ENCODE peak calls at places on chromosome 11, in five cellular contexts. F, A, B, D and L are unnamed samples.

GRCh38 chr11:32033067-32033466 is 57.8 kb upstream of the RCN1 start:
- DNase-seq in F (no peak), D (no peak), B (no peak), A (no peak), L (no peak)

GRCh38 chr11:109308551-109308950 is 113.4 kb upstream of the C11orf87 start:
- DNase-seq in D (no peak), B (no peak), F (no peak), A (no peak), L (no peak)

GRCh38 chr11:11845066-11845465 is 3.3 kb downstream of the USP47 start:
- DNase-seq in D (no peak), F (no peak), A (no peak), B (no peak), L (no peak)

GRCh38 chr11:64762277-64762915 is 2.6 kb upstream of the PYGM start:
- DNase-seq in D (no peak), A (no peak), F (no peak), B (no peak), L (peak; percentile 24)

GRCh38 chr11:42465613-42466012 is 846.2 kb upstream of the API5 start:
- DNase-seq in A (no peak), F (no peak), D (no peak), B (no peak), L (no peak)

GRCh38 chr11:73413246-73413645 is 37.0 kb downstream of the RELT start:
- DNase-seq in F (no peak), D (no peak), A (no peak), B (no peak), L (no peak)

GRCh38 chr11:130489027-130489584 is 40.7 kb downstream of the ADAMTS15 start:
- DNase-seq in A (no peak), D (no peak), B (no peak), F (no peak), L (no peak)

GRCh38 chr11:126855536-126855935 is 145.0 kb downstream of the KIRREL3 start:
- DNase-seq in B (no peak), A (no peak), F (no peak), D (no peak), L (no peak)

GRCh38 chr11:88246680-88247079 is 71.4 kb upstream of the RAB38 start:
- DNase-seq in D (no peak), F (no peak), B (no peak), A (no peak), L (no peak)

GRCh38 chr11:8039530-8040260 is 41.3 kb upstream of the TUB start:
- DNase-seq in F (no peak), D (no peak), A (peak; percentile 25), B (no peak), L (no peak)

GRCh38 chr11:71914127-71914526 is 14.3 kb downstream of the XNDC1N start:
- DNase-seq in F (no peak), B (no peak), A (no peak), D (no peak), L (no peak)

GRCh38 chr11:113271551-113272245 is 42.7 kb upstream of the TTC12 start:
- DNase-seq in F (no peak), D (no peak), A (no peak), B (no peak), L (no peak)

GRCh38 chr11:79609511-79609910 is 168.7 kb upstream of the TENM4 start:
- DNase-seq in F (no peak), D (no peak), B (no peak), A (no peak), L (no peak)

GRCh38 chr11:36037031-36037430 is 93.2 kb downstream of the LDLRAD3 start:
- DNase-seq in A (no peak), B (no peak), F (no peak), D (no peak), L (no peak)
- TF ChIP-seq FOXM1 in A (no peak), B (no peak), F (no peak), D (no peak), L (no peak)

GRCh38 chr11:84720706-84721402 is 906.3 kb downstream of the DLG2 start:
- DNase-seq in F (no peak), B (no peak), D (no peak), A (no peak), L (peak; percentile 53)
- TF ChIP-seq FOXM1 in F (no peak), B (no peak), D (no peak), A (no peak), L (no peak)

DNA sequence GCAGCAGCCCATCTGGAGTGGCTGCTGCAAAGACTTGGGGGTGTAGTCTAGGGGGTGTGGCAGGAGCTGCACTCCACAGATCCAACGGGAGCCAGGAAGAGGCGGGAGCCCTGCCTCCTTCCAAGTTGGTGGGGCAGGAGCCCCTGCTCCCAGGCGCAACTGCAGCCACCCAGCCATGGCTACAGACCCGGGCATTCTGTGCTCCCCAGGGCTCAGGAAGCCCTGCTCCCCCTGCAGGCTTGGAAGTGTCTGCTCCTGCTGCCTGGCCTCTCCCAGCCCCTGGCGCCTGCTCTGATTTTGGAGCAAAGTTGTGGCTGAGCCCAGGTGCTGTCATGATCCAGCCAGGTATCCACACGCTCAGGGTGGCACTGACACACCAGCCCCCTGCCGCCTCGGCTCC is 58.5 kb downstream of the CCDC34 start:
- DNase-seq in B (no peak), F (no peak), D (no peak), A (no peak), L (no peak)
- TF ChIP-seq FOXM1 in B (no peak), F (no peak), D (no peak), A (no peak), L (no peak)

GRCh38 chr11:95625164-95626017 is 164.2 kb downstream of the FAM76B start:
- DNase-seq in B (no peak), A (no peak), D (no peak), F (no peak), L (no peak)
- TF ChIP-seq FOXM1 in B (no peak), A (no peak), D (no peak), F (no peak), L (no peak)

GRCh38 chr11:35927730-35928129 is 16.1 kb upstream of the LDLRAD3 start:
- DNase-seq in B (peak; percentile 41), D (no peak), F (no peak), A (no peak), L (no peak)

GRCh38 chr11:35932121-35932520 is 11.7 kb upstream of the LDLRAD3 start:
- DNase-seq in B (no peak), F (no peak), A (no peak), D (no peak), L (no peak)

GRCh38 chr11:35927067-35927466 is 16.8 kb upstream of the LDLRAD3 start:
- DNase-seq in D (no peak), F (no peak), B (no peak), A (no peak), L (peak; percentile 62)

GRCh38 chr11:35930466-35930865 is 13.4 kb upstream of the LDLRAD3 start:
- DNase-seq in B (no peak), F (no peak), A (no peak), D (no peak), L (no peak)

DNA sequence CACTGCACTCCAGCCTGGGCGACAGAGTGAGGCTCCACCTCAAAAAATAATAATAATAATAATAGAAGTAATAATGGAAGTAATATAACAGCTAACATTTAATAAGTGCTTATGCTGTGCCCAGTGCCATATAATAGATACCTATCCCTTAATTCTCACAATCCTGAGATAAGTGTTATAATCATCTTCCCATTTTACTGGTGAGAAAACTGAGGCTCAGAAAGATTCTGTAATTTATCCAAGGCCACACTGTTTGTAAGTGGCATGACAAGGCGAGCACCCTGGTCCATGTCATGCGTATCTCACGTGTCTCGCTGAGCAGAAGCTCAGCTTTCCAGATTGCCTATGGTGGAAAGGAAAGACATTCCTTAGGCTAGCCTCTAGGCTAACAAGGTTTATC is 15.2 kb upstream of the LDLRAD3 start:
- DNase-seq in F (no peak), D (no peak), B (no peak), A (no peak), L (no peak)
- TF ChIP-seq FOXM1 in F (no peak), D (no peak), B (no peak), A (no peak), L (no peak)

DNA sequence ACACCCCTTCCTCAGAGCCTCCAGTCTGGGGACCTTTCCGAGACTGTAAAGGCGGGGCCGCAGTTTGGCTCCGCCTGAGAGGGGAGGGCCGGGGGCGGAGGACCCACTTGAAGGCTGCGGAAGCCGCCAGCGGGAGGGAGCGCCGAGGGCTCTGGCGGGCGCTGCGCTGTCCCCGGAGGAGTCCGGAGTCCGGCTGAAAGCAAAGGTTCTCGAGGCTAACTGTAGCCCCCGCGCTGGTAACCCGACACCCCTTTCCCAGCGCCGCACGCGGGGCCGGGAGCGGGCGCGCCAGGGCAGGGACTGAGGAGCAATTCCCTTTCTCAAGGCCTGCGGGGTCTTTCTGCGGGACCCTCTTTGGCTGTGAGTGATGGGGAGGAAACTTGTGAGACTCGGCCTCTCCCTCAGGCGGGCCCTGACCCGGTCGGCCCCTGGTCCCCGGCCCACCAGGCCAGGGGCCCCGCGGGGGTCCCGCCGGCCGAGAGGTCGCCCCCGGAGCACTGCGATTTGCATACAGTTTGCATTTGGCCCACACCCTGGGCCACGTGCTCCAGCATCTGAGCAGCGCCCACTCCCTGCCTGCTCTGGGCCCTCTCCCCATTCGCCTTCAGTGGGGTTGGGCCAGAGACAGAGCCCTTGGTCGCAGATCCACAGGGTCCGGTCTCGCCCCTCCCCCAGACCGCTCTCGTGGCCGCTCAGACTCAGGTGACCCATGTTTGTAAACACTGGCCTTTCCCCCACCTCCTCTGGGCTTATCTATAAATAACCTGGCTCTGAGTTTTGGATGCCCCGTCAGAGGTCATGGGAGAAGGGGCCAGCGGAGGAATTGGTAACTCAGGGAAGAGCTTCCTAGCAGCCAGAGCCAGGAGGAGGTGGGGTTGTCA is 519 bp upstream of the ART5 start:
- DNase-seq in D (no peak), F (peak; percentile 93), B (peak; percentile 81), A (peak; percentile 98), L (peak; percentile 98)
- TF ChIP-seq FOXM1 in D (no peak), F (no peak), B (no peak), A (no peak), L (no peak)

GRCh38 chr11:68896171-68896959 is 7.3 kb downstream of the MRPL21 start:
- DNase-seq in F (no peak), A (no peak), B (no peak), D (no peak), L (no peak)
- TF ChIP-seq FOXM1 in F (no peak), A (no peak), B (no peak), D (no peak), L (no peak)

GRCh38 chr11:24295360-24295759 is 201.5 kb upstream of the LUZP2 start:
- DNase-seq in B (no peak), F (no peak), A (no peak), D (no peak), L (no peak)

GRCh38 chr11:24293964-24294363 is 202.9 kb upstream of the LUZP2 start:
- DNase-seq in F (no peak), A (no peak), B (no peak), D (no peak), L (no peak)

GRCh38 chr11:24298126-24298525 is 198.7 kb upstream of the LUZP2 start:
- DNase-seq in F (no peak), D (no peak), B (no peak), A (no peak), L (no peak)
- TF ChIP-seq FOXM1 in F (no peak), D (no peak), B (no peak), A (no peak), L (no peak)

GRCh38 chr11:99069831-99070444 is 49.2 kb downstream of the CNTN5 start:
- DNase-seq in D (peak; percentile 4), A (no peak), F (no peak), B (peak; percentile 3), L (no peak)
- TF ChIP-seq FOXM1 in D (no peak), A (no peak), F (no peak), B (no peak), L (no peak)